ENCODE peak calls at places on chromosomes 13 and 19, in seven cellular contexts. R, H, L, G, T, A and V are unnamed samples.

GRCh38 chr13:60654405-60654804 is 257.4 kb downstream of the TDRD3 start:
- DNase-seq in T (peak), L (peak), G (no peak), H (no peak), A (peak), R (no peak), V (no peak)

GRCh38 chr13:75430618-75431209 is 51.3 kb downstream of the TBC1D4 start:
- DNase-seq in H (no peak), R (no peak), G (no peak), L (no peak), A (no peak), T (no peak), V (no peak)

GRCh38 chr19:48633148-48634035 is 3.8 kb downstream of the DBP start:
- DNase-seq in R (no peak), G (no peak), H (no peak), T (no peak), L (no peak), A (no peak), V (peak)

GRCh38 chr19:18339703-18340102 is 695 bp upstream of the PGPEP1 start:
- DNase-seq in R (no peak), L (no peak), G (peak), H (no peak), A (peak), T (no peak), V (peak)

GRCh38 chr19:34173145-34173956 is 1.0 kb downstream of the LSM14A start:
- DNase-seq in T (peak), A (peak), H (peak), L (peak), R (peak), G (peak), V (peak)

GRCh38 chr19:4967738-4968461 is 1.0 kb upstream of the KDM4B start:
- DNase-seq in H (no peak), R (no peak), L (peak), T (no peak), A (no peak), G (no peak), V (no peak)

GRCh38 chr19:13505761-13506549 is at the start of gene CACNA1A:
- DNase-seq in A (peak), H (no peak), G (peak), T (no peak), R (no peak), L (no peak), V (peak)

GRCh38 chr19:19468424-19469050 is 46.8 kb downstream of the TSSK6 start:
- DNase-seq in A (no peak), R (no peak), G (peak), T (no peak), H (no peak), L (peak), V (no peak)

GRCh38 chr19:11102944-11103343 is 13.7 kb downstream of the LDLR start:
- DNase-seq in R (no peak), T (no peak), A (no peak), L (no peak), H (no peak), G (no peak), V (peak)

DNA sequence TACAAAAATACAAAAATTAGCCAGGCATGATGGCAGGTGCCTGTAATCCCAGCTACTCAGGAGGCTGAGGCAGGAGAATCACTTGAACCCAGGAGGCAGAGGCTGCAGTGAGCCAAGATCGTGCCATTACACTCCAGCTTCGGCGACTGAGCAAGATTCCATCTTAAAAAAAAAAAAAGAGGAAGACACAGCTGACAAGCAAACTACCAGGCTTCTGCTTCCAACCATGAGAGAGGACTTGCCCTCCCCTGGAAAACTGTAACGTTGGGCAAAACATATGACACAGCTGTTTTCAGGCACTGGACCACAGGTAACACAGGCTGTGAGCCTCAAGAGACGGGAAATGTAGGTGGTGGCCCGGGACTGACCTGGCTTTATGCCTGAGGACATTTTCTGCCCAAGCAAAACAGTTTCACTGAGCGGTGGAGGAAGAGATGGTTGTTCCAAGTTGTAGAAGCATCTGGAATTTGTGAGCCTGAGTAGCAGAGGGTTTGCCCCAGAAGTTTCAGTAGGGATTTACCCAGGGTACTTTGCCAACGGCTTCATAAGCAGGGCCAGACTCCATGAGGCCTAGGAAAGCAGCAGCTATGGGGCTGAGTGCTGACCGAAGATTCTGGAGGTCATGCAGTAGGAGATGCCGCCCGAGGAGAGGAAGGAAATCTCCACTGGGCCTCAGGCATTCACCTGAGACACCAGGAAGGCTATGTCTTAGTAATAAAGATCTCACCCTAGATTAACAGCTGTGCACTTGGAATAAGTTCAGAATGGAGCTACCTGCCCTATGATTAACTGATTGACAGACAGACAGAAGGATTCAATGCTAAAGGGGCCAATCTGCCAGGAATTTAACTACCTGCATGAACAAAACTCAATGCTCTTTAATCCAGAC is 88.0 kb downstream of the ABCC4 start:
- DNase-seq in A (no peak), R (no peak), H (no peak), T (no peak), G (no peak), L (no peak), V (no peak)
- H3K27ac ChIP-seq in A (no peak), R (no peak), H (no peak), T (no peak), G (no peak), L (no peak), V (no peak)

DNA sequence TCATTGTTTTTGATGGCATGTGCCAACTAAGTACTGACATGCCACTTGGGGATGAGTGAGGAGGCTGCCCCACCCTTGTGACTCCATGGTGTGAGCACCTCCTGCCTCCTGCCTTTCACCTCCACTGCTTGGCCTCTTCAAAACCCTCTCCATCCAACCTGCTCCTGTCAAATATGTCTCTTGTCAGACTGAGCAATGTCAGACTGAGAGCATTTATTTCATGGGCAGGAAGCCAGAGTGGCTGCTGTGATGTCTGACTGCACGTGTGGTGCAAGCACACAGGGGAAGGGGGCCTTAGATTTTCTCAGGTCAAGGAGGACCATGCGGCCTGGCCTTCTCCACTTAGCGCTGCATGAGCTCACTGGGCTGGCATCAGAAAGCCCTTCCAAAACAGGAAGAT is 68.3 kb downstream of the STARD13 start:
- DNase-seq in G (no peak), A (no peak), T (no peak), H (no peak), R (no peak), L (no peak), V (no peak)
- H3K27ac ChIP-seq in G (no peak), A (no peak), T (no peak), H (no peak), R (peak), L (no peak), V (peak)

GRCh38 chr19:55671054-55671378 is 4.0 kb upstream of the EPN1 start:
- DNase-seq in T (no peak), R (no peak), G (no peak), H (no peak), L (no peak), A (no peak), V (no peak)
- H3K27ac ChIP-seq in T (no peak), R (no peak), G (no peak), H (no peak), L (no peak), A (peak), V (no peak)

GRCh38 chr13:109256866-109257760 is 529.3 kb downstream of the IRS2 start:
- DNase-seq in R (peak), A (peak), L (peak), G (no peak), T (no peak), H (no peak), V (peak)
- H3K27ac ChIP-seq in R (peak), A (no peak), L (peak), G (peak), T (no peak), H (no peak), V (peak)

DNA sequence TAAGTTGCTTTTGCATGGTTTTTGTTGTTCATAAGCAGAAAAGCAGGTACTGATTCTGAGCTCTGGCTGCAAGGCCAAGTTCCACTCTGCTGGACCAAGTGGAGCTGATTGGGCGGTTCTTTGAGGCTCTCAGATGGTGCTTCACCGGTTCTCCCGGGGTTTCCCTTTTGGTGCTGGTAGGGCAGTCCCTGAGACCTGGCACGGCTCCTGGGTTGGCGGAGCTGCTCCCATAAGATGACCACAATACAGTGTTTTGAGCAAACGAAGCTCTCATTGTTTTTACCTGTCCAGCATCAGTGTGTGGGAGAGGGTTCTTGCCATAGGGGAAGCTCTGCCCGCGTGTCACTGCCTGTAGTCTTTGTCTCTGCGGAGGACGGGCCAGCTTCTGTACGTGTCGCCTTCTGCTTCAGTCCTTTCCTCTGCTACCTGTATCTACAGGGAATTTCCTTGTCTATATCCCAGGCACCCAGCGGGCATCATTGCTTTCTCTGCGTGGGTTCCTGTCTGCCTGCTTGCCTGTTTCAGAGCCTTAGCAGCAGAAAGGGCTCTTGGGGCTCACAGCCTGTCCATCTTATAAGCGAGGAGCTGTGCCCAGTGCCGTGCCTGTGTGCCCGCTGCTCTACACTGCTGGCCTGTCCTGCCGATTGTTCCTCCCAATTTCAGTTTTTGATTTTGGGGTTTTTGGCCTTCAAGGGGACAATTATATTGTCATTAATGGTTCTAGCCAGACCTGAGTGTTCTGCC is 2.3 kb downstream of the U2AF2 start:
- DNase-seq in A (no peak), R (no peak), T (no peak), L (no peak), H (no peak), G (no peak), V (peak)
- H3K27ac ChIP-seq in A (peak), R (no peak), T (no peak), L (peak), H (peak), G (peak), V (peak)